ENCODE peak calls at places on chromosomes 13 and 19, in five cellular contexts. Y, A, L, C and O are unnamed samples.

GRCh38 chr13:66660013-66660804 is 569.9 kb downstream of the PCDH9 start:
- DNase-seq in L (no peak), A (peak), Y (no peak), C (peak), O (no peak)

GRCh38 chr19:1422943-1423342 is 15.3 kb upstream of the RPS15 start:
- DNase-seq in Y (no peak), C (no peak), L (no peak), A (no peak), O (no peak)

GRCh38 chr19:3383121-3383722 is 16.8 kb downstream of the NFIC start:
- DNase-seq in L (peak), A (no peak), Y (no peak), C (no peak), O (no peak)

GRCh38 chr19:51327066-51327985 is 14.6 kb downstream of the VSIG10L start:
- DNase-seq in C (peak), L (no peak), Y (peak), A (no peak), O (no peak)

GRCh38 chr19:48206402-48207093 is 36.1 kb downstream of the ZSWIM9 start:
- DNase-seq in A (no peak), Y (peak), C (no peak), L (no peak), O (no peak)

GRCh38 chr13:30730526-30730925 is 4.8 kb upstream of the ALOX5AP start:
- DNase-seq in C (no peak), Y (no peak), A (no peak), L (no peak), O (no peak)

GRCh38 chr13:32225494-32225931 is 89.7 kb downstream of the ZAR1L start:
- DNase-seq in C (no peak), A (peak), L (no peak), Y (no peak), O (no peak)

GRCh38 chr19:5247957-5248705 is 92.5 kb downstream of the PTPRS start:
- DNase-seq in A (no peak), C (no peak), Y (no peak), L (no peak), O (no peak)